ENCODE peak calls at places on chromosomes 13 and 19, in eight cellular contexts. G, B, D, W, E, I, Z and N are unnamed samples.

GRCh38 chr19:49664171-49665070 is 1.2 kb downstream of the IRF3 start:
- DNase-seq in G (peak), B (peak), D (peak), W (peak), E (peak), I (peak), Z (peak), N (peak)

GRCh38 chr13:99383511-99383921 is 76.3 kb upstream of the GPR183 start:
- DNase-seq in G (no peak), B (no peak), D (no peak), W (no peak), E (no peak), I (no peak), Z (no peak), N (no peak)

GRCh38 chr13:100818706-100819105 is 144.1 kb upstream of the TMTC4 start:
- DNase-seq in G (peak), B (peak), D (peak), W (no peak), E (no peak), I (no peak), Z (no peak), N (no peak)

GRCh38 chr19:3132971-3133792 is 2.7 kb upstream of the GNA15 start:
- DNase-seq in G (no peak), B (no peak), D (peak), W (peak), E (peak), I (peak), Z (peak), N (peak)

GRCh38 chr19:56942749-56943148 is 102.2 kb upstream of the PEG3 start:
- DNase-seq in G (no peak), B (no peak), D (no peak), W (peak), E (no peak), I (peak), Z (no peak), N (no peak)

GRCh38 chr13:21590231-21590630 is 13.7 kb downstream of the MICU2 start:
- DNase-seq in G (no peak), B (no peak), D (no peak), W (no peak), E (no peak), I (no peak), Z (no peak), N (no peak)

GRCh38 chr19:19160489-19161035 is 9.5 kb downstream of the MEF2B start:
- DNase-seq in G (no peak), B (no peak), D (no peak), W (no peak), E (no peak), I (no peak), Z (no peak), N (no peak)

GRCh38 chr13:33264620-33264978 is 21.0 kb downstream of the STARD13 start:
- DNase-seq in G (no peak), B (no peak), D (peak), W (no peak), E (no peak), I (no peak), Z (no peak), N (no peak)

GRCh38 chr19:23917856-23918255 is 3.2 kb downstream of the ZNF726 start:
- DNase-seq in G (no peak), B (no peak), D (peak), W (no peak), E (no peak), I (no peak), Z (no peak), N (peak)

GRCh38 chr13:49315036-49315565 is 67.4 kb downstream of the CDADC1 start:
- DNase-seq in G (no peak), B (no peak), D (peak), W (no peak), E (no peak), I (no peak), Z (no peak), N (no peak)

GRCh38 chr13:29801102-29801501 is 49.3 kb downstream of the UBL3 start:
- DNase-seq in G (no peak), B (no peak), D (no peak), W (no peak), E (no peak), I (no peak), Z (no peak), N (no peak)